ENCODE peak calls at places on chromosomes 16 and 17, in five cellular contexts. U is amygdala, Z is ecto neural progenitor cell, F is iris pigment epithelial cell, T is AG20443. A is an unnamed sample.

GRCh38 chr16:72124761-72125634 is 31.4 kb downstream of the DHX38 start:
- DNase-seq in U (peak; percentile 49), Z (peak; percentile 81), F (peak; percentile 74), T (peak; percentile 86), A (peak; percentile 39)

GRCh38 chr17:15398291-15398690 is 56.9 kb upstream of the TEKT3 start:
- DNase-seq in U (peak; percentile 13), Z (no peak), F (peak; percentile 28), T (peak; percentile 67), A (no peak)

GRCh38 chr17:42135664-42136653 is 13.4 kb downstream of the HSPB9 start:
- DNase-seq in U (no peak), Z (no peak), F (peak; percentile 91), T (no peak), A (no peak)

GRCh38 chr17:2593846-2594656 is 597 bp downstream of the PAFAH1B1 start:
- DNase-seq in U (peak; percentile 18), Z (peak; percentile 95), F (peak; percentile 73), T (peak; percentile 81), A (peak; percentile 36)

GRCh38 chr17:78316867-78317816 is 42.7 kb downstream of the SOCS3 start:
- DNase-seq in U (no peak), Z (no peak), F (no peak), T (no peak), A (no peak)

GRCh38 chr17:73850426-73850825 is 206.2 kb upstream of the SDK2 start:
- DNase-seq in U (no peak), Z (no peak), F (no peak), T (no peak), A (no peak)

GRCh38 chr17:2137342-2138098 is 82.6 kb downstream of the HIC1 start:
- DNase-seq in U (no peak), Z (peak; percentile 72), F (peak; percentile 90), T (peak; percentile 87), A (no peak)

GRCh38 chr17:43907425-43907981 is at the start of gene MPP2:
- DNase-seq in U (peak; percentile 39), Z (peak; percentile 95), F (peak; percentile 70), T (peak; percentile 76), A (no peak)

GRCh38 chr17:63399856-63400255 is 46.2 kb downstream of the CYB561 start:
- DNase-seq in U (no peak), Z (no peak), F (no peak), T (peak; percentile 68), A (no peak)

A was measured in HS-5.